ENCODE peak calls at places on chromosomes 7 and 10, in six cellular contexts. G, D, M, H, R and S are unnamed samples.

GRCh38 chr7:96084880-96085551 is 236.9 kb downstream of the SLC25A13 start:
- DNase-seq in G (no peak), D (no peak), M (no peak), H (no peak), R (no peak), S (no peak)

GRCh38 chr7:106289848-106290247 is 5.1 kb upstream of the NAMPT start:
- DNase-seq in G (no peak), D (no peak), M (no peak), H (no peak), R (no peak), S (no peak)

GRCh38 chr7:159040146-159040545 is 104.5 kb downstream of the VIPR2 start:
- DNase-seq in G (peak), D (no peak), M (no peak), H (no peak), R (no peak), S (no peak)

GRCh38 chr7:113209449-113210203 is 91.3 kb upstream of the SMIM30 start:
- DNase-seq in G (no peak), D (no peak), M (no peak), H (no peak), R (no peak), S (no peak)

GRCh38 chr10:129790710-129791446 is 173.2 kb downstream of the EBF3 start:
- DNase-seq in G (no peak), D (no peak), M (no peak), H (no peak), R (no peak), S (no peak)

GRCh38 chr7:4338556-4338955 is 343.5 kb upstream of the FOXK1 start:
- DNase-seq in G (no peak), D (no peak), M (no peak), H (no peak), R (no peak), S (no peak)

GRCh38 chr10:122850705-122851640 is 5.3 kb upstream of the CUZD1 start:
- DNase-seq in G (no peak), D (no peak), M (no peak), H (no peak), R (no peak), S (no peak)

GRCh38 chr7:64045301-64046040 is at the start of gene ZNF727:
- DNase-seq in G (peak), D (no peak), M (no peak), H (peak), R (no peak), S (no peak)

GRCh38 chr7:26326211-26326610 is 34.5 kb downstream of the SNX10 start:
- DNase-seq in G (no peak), D (no peak), M (no peak), H (no peak), R (no peak), S (no peak)

GRCh38 chr7:146115665-146116451 is 743 bp upstream of the CNTNAP2 start:
- DNase-seq in G (no peak), D (no peak), M (no peak), H (peak), R (no peak), S (no peak)

GRCh38 chr7:47942132-47942531 is 6.1 kb downstream of the PKD1L1 start:
- DNase-seq in G (no peak), D (no peak), M (no peak), H (no peak), R (no peak), S (no peak)

GRCh38 chr10:98446121-98446655 is 547 bp downstream of the HPS1 start:
- DNase-seq in G (peak), D (no peak), M (no peak), H (no peak), R (no peak), S (no peak)

GRCh38 chr7:123916240-123916724 is 8.8 kb upstream of the SPAM1 start:
- DNase-seq in G (no peak), D (peak), M (no peak), H (peak), R (peak), S (no peak)

GRCh38 chr7:35454575-35455385 is 200.9 kb upstream of the TBX20 start:
- DNase-seq in G (no peak), D (no peak), M (no peak), H (no peak), R (no peak), S (no peak)

GRCh38 chr7:125355899-125356298 is 426.3 kb upstream of the POT1 start:
- DNase-seq in G (no peak), D (no peak), M (no peak), H (no peak), R (no peak), S (no peak)

GRCh38 chr10:25016349-25017246 is at the start of gene THNSL1:
- DNase-seq in G (peak), D (peak), M (peak), H (peak), R (peak), S (peak)

GRCh38 chr7:22281481-22281880 is 75.5 kb downstream of the RAPGEF5 start:
- DNase-seq in G (no peak), D (no peak), M (no peak), H (no peak), R (no peak), S (no peak)
- TF ChIP-seq POLR2A in G (no peak), D (no peak), M (no peak), H (no peak), R (no peak), S (no peak)

GRCh38 chr10:11159543-11160215 is 142.0 kb downstream of the CELF2 start:
- DNase-seq in G (no peak), D (no peak), M (no peak), H (no peak), R (no peak), S (no peak)

GRCh38 chr10:11158080-11158479 is 140.4 kb downstream of the CELF2 start:
- DNase-seq in G (no peak), D (no peak), M (no peak), H (no peak), R (no peak), S (no peak)

GRCh38 chr10:11162828-11163599 is 145.3 kb downstream of the CELF2 start:
- DNase-seq in G (peak), D (no peak), M (peak), H (peak), R (no peak), S (peak)

GRCh38 chr10:11161910-11162309 is 144.2 kb downstream of the CELF2 start:
- DNase-seq in G (no peak), D (no peak), M (no peak), H (no peak), R (no peak), S (no peak)

DNA sequence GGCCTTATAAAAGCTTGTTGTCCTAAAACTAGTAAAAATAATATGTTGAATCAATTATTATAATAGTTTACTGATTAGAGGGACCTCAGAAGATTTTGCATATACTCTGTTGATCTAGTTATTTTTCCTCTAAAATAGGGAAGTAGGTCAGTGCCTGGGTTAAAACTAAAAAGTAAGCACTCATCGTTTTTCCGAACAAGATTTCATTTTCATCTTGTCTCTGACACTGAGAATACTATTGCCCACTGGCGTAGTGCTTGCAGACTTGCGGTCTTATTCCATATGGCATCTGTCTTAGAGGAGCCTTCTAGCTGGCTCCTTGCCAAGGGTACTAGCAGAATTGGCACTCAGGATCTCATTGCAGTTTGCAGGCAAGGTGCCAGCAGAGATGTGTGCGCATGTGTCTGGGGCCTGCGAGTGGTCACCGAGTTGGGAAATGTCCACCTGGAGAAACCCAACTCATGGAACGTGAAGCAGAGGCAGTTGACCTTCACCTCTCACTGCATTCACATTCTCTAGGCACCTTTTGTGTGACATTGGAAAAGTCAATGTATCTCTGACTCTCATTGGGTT is 143.4 kb downstream of the CELF2 start:
- DNase-seq in G (peak), D (no peak), M (no peak), H (no peak), R (no peak), S (no peak)
- TF ChIP-seq POLR2AphosphoS5 in G (no peak), D (no peak), M (no peak), H (no peak), R (no peak), S (no peak)

GRCh38 chr10:33335800-33336605 is 1.5 kb upstream of the NRP1 start:
- DNase-seq in G (peak), D (no peak), M (no peak), H (no peak), R (no peak), S (peak)
- TF ChIP-seq POLR2A in G (no peak), D (no peak), M (no peak), H (no peak), R (no peak), S (no peak)

GRCh38 chr7:9307131-9307530 is 873.7 kb downstream of the NXPH1 start:
- DNase-seq in G (no peak), D (no peak), M (no peak), H (no peak), R (no peak), S (no peak)

DNA sequence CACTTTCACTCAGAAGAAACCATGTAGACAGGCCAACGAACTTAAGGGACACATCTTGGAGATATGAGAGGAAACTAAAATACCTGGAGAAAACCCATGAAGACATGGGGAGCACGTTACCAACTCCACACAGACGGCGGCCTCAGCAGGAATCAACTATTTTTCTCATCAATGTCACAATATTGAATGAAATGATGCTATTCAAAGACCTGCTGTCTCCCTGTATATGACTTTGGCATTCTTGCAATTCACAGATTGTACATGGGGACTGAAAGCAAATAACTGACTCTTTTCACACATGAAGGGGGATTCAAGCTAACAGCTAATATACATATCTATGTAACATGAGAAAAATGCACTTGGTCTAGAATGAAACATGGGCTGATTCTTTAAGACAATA is 869.0 kb downstream of the NXPH1 start:
- DNase-seq in G (no peak), D (no peak), M (no peak), H (no peak), R (no peak), S (no peak)
- TF ChIP-seq POLR2AphosphoS5 in G (no peak), D (no peak), M (no peak), H (no peak), R (no peak), S (no peak)

DNA sequence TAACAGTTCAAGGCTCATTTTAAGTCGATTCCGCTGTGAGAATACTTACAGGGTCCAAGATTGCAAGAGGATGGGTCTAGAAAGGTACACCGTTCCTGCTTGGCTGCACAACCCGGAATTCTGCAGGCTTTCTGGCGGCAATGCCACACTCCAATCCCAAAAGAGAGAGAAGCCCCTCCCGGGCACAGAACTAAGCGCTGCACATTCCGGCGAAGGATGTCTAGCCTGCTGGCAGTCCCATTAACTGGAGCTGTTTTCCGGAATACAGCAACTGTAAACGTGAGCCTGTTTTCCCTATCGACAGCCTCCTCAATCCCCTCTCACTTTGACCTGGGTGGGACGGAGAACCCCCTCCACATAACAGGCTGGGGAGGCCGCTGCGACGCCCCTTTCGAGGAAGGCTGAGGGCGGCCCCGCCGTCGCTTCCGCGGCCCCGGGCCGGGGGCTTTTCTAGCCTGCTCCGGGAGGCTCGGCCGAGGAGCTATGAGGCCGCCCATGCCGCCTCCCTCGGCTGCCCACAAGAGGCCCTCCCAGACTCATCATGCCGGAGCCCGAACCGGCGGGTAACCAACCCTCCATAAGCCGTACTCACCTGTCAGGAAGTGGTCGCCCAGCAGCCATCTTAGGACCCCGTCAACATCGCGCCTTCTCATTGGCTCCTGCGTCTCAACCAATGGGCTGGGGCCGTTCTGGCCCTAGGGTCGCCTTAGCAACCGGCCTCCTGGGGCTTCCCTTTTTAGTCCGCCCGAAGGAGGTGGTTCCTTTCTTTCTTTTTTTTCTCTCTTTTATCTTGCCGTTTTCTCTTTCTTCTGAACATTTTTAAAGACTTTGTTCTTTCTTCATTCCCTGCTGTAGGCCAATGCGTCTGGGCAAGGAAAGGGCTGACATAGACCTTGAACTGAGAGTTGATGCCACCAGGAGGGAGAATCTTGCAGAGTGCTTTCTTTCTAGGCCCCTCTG is at the start of gene FAM204A:
- DNase-seq in G (peak), D (peak), M (peak), H (peak), R (peak), S (peak)
- TF ChIP-seq POLR2A in G (no peak), D (peak), M (peak), H (peak), R (peak), S (peak)

GRCh38 chr10:44975487-44976331 is 2.9 kb downstream of the DEPP1 start:
- DNase-seq in G (peak), D (peak), M (no peak), H (no peak), R (peak), S (no peak)
- TF ChIP-seq POLR2AphosphoS5 in G (peak), D (peak), M (no peak), H (no peak), R (peak), S (no peak)

GRCh38 chr7:55554055-55554454 is 18.2 kb downstream of the VOPP1 start:
- DNase-seq in G (no peak), D (no peak), M (no peak), H (peak), R (no peak), S (no peak)

GRCh38 chr7:55550838-55551537 is 21.3 kb downstream of the VOPP1 start:
- DNase-seq in G (no peak), D (no peak), M (no peak), H (no peak), R (peak), S (no peak)

GRCh38 chr7:55553087-55553345 is 19.3 kb downstream of the VOPP1 start:
- DNase-seq in G (no peak), D (no peak), M (no peak), H (no peak), R (no peak), S (no peak)

GRCh38 chr7:55550010-55550409 is 22.3 kb downstream of the VOPP1 start:
- DNase-seq in G (no peak), D (peak), M (no peak), H (no peak), R (no peak), S (no peak)

GRCh38 chr7:55552320-55553086 is 19.8 kb downstream of the VOPP1 start:
- DNase-seq in G (no peak), D (no peak), M (no peak), H (no peak), R (no peak), S (no peak)
- TF ChIP-seq POLR2A in G (no peak), D (no peak), M (no peak), H (no peak), R (no peak), S (no peak)

GRCh38 chr7:154812027-154812426 is 190.9 kb downstream of the PAXIP1 start:
- DNase-seq in G (no peak), D (no peak), M (no peak), H (no peak), R (no peak), S (no peak)

GRCh38 chr7:154817224-154817896 is 185.6 kb downstream of the PAXIP1 start:
- DNase-seq in G (no peak), D (no peak), M (no peak), H (no peak), R (no peak), S (no peak)
- TF ChIP-seq POLR2AphosphoS5 in G (peak), D (no peak), M (no peak), H (no peak), R (no peak), S (no peak)

GRCh38 chr7:102978280-102978679 is 65.5 kb downstream of the LRRC17 start:
- DNase-seq in G (no peak), D (peak), M (no peak), H (no peak), R (no peak), S (no peak)

GRCh38 chr7:102974366-102975236 is 61.8 kb downstream of the LRRC17 start:
- DNase-seq in G (no peak), D (no peak), M (no peak), H (peak), R (no peak), S (no peak)

GRCh38 chr7:102976493-102976892 is 63.7 kb downstream of the LRRC17 start:
- DNase-seq in G (no peak), D (no peak), M (no peak), H (no peak), R (no peak), S (no peak)

GRCh38 chr7:102975854-102976253 is 63.1 kb downstream of the LRRC17 start:
- DNase-seq in G (no peak), D (no peak), M (no peak), H (peak), R (no peak), S (no peak)

GRCh38 chr7:102973096-102973802 is 60.4 kb downstream of the LRRC17 start:
- DNase-seq in G (no peak), D (no peak), M (no peak), H (peak), R (no peak), S (no peak)
- TF ChIP-seq POLR2A in G (no peak), D (peak), M (no peak), H (peak), R (no peak), S (no peak)